ENCODE peak calls at places on chromosomes 6 and 20, in five cellular contexts. H is NB4, G is prostate gland, V is IMR-90, F is upper lobe of left lung. Q is an unnamed sample.
A peak's percentile ranks its signal among the peaks of the same experiment; 100 is the strongest.

GRCh38 chr20:58481541-58482021 is 33.6 kb downstream of the APCDD1L start:
- DNase-seq in V (no peak), F (peak; percentile 35), G (no peak), H (peak; percentile 72), Q (no peak)

GRCh38 chr6:169115632-169116031 is 138.0 kb downstream of the THBS2 start:
- DNase-seq in V (peak; percentile 11), G (no peak), H (peak; percentile 80), F (no peak), Q (no peak)

GRCh38 chr6:143673638-143674037 is 4.1 kb upstream of the PHACTR2 start:
- DNase-seq in F (peak; percentile 51), H (no peak), G (peak; percentile 21), V (peak; percentile 77), Q (no peak)

GRCh38 chr20:38759135-38759534 is 10.9 kb downstream of the ACTR5 start:
- DNase-seq in F (no peak), V (no peak), H (no peak), G (no peak), Q (no peak)

GRCh38 chr6:17484201-17484606 is 90.8 kb downstream of the CAP2 start:
- DNase-seq in V (no peak), H (no peak), F (no peak), G (no peak), Q (no peak)

GRCh38 chr20:36435799-36436541 is 105.3 kb upstream of the MYL9 start:
- DNase-seq in G (peak; percentile 48), H (peak; percentile 43), F (peak; percentile 88), V (peak; percentile 21), Q (peak; percentile 91)

GRCh38 chr20:36482044-36482473 is 59.3 kb upstream of the MYL9 start:
- DNase-seq in H (no peak), F (peak; percentile 84), G (no peak), V (no peak), Q (no peak)

GRCh38 chr20:39876974-39877615 is 811.9 kb downstream of the MAFB start:
- DNase-seq in G (no peak), F (no peak), V (no peak), H (no peak), Q (no peak)

GRCh38 chr20:53926428-53927028 is 143.9 kb downstream of the BCAS1 start:
- DNase-seq in H (peak; percentile 95), G (no peak), F (peak; percentile 48), V (peak; percentile 97), Q (no peak)

GRCh38 chr6:159700970-159701369 is 7.9 kb upstream of the SOD2 start:
- DNase-seq in H (peak; percentile 67), G (no peak), V (peak; percentile 55), F (no peak), Q (no peak)

GRCh38 chr6:47169785-47170685 is 127.9 kb upstream of the ADGRF1 start:
- DNase-seq in V (peak; percentile 47), G (no peak), F (no peak), H (no peak), Q (no peak)

GRCh38 chr6:91720323-91720722 is 1133.5 kb upstream of the MAP3K7 start:
- DNase-seq in G (no peak), H (no peak), F (no peak), V (no peak), Q (no peak)

GRCh38 chr6:116404706-116405105 is 34.0 kb downstream of the DSE start:
- DNase-seq in V (peak; percentile 18), H (no peak), F (no peak), G (no peak), Q (no peak)

DNA sequence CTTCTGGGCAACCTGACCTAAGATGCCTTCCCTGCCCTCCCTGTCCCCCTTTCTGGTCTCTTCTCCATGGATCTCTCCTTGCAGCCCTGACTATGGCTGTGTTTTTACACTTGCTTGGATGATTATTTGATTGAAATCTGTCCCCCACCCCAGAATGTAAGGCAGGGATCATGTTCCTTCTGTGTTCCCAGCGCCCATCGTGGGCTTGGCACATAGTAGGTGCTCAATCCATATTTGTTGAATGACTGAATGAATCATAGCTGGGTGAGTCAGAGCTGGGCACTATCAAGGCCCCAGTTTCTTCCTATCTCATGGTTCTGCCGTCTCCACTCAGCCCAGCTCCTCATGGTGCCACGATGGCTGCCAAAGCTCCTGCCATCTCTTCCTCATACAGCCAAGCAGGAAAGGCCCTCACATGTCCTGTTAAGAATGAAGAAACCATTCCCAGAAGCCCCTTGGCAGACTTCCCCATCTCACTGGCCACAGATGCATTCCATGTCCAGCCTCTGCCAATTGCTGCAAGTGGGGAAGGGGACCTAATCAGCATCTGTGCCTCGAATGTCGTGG is 29.0 kb downstream of the CEBPB start:
- DNase-seq in V (no peak), H (no peak), G (no peak), F (no peak), Q (no peak)
- TF ChIP-seq POLR2A in V (no peak), H (no peak), G (no peak), F (no peak), Q (no peak)

GRCh38 chr6:27867051-27867940 is 44.9 kb downstream of the OR2B2 start:
- DNase-seq in V (peak; percentile 78), G (no peak), F (peak; percentile 75), H (peak; percentile 97), Q (peak; percentile 82)

GRCh38 chr6:27864906-27865883 is 47.0 kb downstream of the OR2B2 start:
- DNase-seq in F (peak; percentile 60), H (peak; percentile 99), V (peak; percentile 99), G (peak; percentile 80), Q (peak; percentile 82)

GRCh38 chr6:27865952-27866369 is 46.2 kb downstream of the OR2B2 start:
- DNase-seq in F (peak; percentile 21), V (no peak), G (no peak), H (peak; percentile 84), Q (peak; percentile 57)

GRCh38 chr6:27867941-27868705 is 44.1 kb downstream of the OR2B2 start:
- DNase-seq in V (peak; percentile 8), F (no peak), H (peak; percentile 61), G (no peak), Q (no peak)

DNA sequence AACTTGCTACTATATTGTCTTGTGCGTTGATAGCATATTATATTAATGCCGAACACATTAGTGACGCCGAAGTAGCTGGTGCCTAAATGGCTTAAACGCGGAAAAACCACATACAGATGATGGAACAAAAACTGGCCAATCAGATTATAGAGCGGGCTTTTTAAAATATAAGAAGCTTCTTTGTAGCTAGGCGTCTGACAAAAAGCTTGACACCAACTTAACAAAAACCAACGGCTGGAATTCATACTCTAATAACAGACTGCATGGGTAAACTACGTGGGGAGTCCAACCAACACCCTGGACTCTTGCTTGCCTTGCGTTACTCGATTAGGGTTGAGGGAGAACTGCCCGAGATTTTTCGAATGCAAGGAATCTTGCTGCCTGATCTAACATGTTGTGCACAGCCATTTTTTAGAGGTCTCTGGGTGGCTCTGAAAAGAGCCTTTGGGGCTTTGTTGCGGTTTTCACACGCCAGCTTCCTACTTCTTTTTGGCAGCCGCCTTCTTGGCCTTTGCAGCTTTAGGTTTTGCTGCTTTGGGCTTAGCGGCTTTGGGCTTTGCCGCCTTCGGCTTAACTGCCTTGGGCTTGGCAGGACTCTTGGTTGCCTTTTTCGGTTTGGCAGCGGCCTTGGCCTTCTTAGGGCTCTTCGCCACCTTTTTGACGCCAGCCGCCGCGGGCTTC is 45.7 kb downstream of the OR2B2 start:
- DNase-seq in G (no peak), F (peak; percentile 24), V (peak; percentile 68), H (peak; percentile 92), Q (peak; percentile 52)
- TF ChIP-seq POLR2A in G (no peak), F (no peak), V (no peak), H (peak; percentile 62), Q (no peak)

DNA sequence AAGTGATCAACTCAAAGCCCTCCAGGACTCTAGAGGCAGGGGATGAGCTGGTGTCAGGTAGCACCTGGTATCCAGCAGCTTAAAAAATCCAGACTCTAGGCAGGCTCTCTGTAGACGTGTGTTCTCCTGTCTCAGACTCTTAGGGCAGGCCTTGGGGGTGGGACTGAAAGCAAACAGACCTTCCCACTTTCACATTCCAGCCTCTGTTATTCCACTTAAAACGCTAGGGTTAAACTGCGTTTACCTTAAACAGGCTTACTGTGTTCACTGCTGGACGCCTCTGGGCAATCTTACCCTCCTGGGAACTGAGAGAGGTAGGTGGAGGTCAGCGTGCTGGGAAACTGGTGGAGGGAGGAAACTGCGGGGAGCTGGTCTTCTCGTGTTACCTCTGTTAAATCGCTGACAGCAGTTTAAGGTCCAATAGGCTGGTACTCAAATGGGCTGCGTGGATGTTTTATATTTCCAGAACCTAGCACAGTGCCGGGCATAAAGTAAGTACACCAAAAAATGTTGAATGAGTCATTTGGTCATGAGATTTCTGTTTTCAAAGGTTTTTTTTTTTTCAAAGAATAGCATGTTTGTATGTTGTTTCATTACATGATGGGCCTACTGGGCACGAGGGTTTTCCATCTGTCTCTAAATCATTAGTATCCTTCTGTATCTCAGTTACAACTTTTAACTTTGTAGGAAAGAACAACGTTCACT is at the start of gene GCNT2:
- DNase-seq in H (peak; percentile 67), G (peak; percentile 31), F (peak; percentile 73), V (peak; percentile 23), Q (no peak)
- TF ChIP-seq POLR2A in H (no peak), G (peak; percentile 37), F (no peak), V (no peak), Q (no peak)

GRCh38 chr6:87923389-87924050 is 124.1 kb upstream of the SPACA1 start:
- DNase-seq in H (no peak), G (no peak), V (no peak), F (no peak), Q (no peak)

GRCh38 chr6:87925373-87926060 is 122.1 kb upstream of the SPACA1 start:
- DNase-seq in H (no peak), G (no peak), V (no peak), F (no peak), Q (peak; percentile 85)

GRCh38 chr6:87921034-87921433 is 126.6 kb upstream of the SPACA1 start:
- DNase-seq in V (no peak), F (no peak), H (no peak), G (no peak), Q (no peak)

GRCh38 chr6:87922191-87922946 is 125.3 kb upstream of the SPACA1 start:
- DNase-seq in G (no peak), F (no peak), H (no peak), V (no peak), Q (peak; percentile 26)

GRCh38 chr6:87922947-87923330 is 124.7 kb upstream of the SPACA1 start:
- DNase-seq in G (no peak), H (peak; percentile 45), F (peak; percentile 26), V (no peak), Q (peak; percentile 73)
- TF ChIP-seq POLR2A in G (no peak), H (no peak), F (no peak), V (no peak), Q (no peak)

GRCh38 chr20:43859994-43860393 is 54.7 kb upstream of the TOX2 start:
- DNase-seq in G (no peak), H (no peak), F (no peak), V (no peak), Q (no peak)

GRCh38 chr20:43855803-43856202 is 58.8 kb upstream of the TOX2 start:
- DNase-seq in G (no peak), F (no peak), V (no peak), H (no peak), Q (no peak)

GRCh38 chr20:43857127-43857526 is 57.5 kb upstream of the TOX2 start:
- DNase-seq in F (no peak), V (no peak), G (no peak), H (no peak), Q (no peak)

GRCh38 chr20:43853918-43854317 is 60.7 kb upstream of the TOX2 start:
- DNase-seq in H (no peak), V (no peak), F (no peak), G (no peak), Q (no peak)

GRCh38 chr20:43857932-43858331 is 56.7 kb upstream of the TOX2 start:
- DNase-seq in G (no peak), V (no peak), H (no peak), F (no peak), Q (no peak)
- TF ChIP-seq POLR2A in G (no peak), V (no peak), H (no peak), F (no peak), Q (no peak)